ENCODE peak calls at places on chromosome 14, in six cellular contexts. X, V, I, S, T and Q are unnamed samples.

GRCh38 chr14:77120771-77121743 is 20.5 kb downstream of the ZDHHC22 start:
- DNase-seq in X (peak), V (no peak), I (peak), S (peak), T (no peak), Q (peak)

GRCh38 chr14:93023039-93023438 is 92.7 kb downstream of the ITPK1 start:
- DNase-seq in X (no peak), V (no peak), I (no peak), S (no peak), T (no peak), Q (no peak)

GRCh38 chr14:97719043-97719442 is 921.9 kb downstream of the VRK1 start:
- DNase-seq in X (no peak), V (no peak), I (no peak), S (no peak), T (no peak), Q (no peak)

GRCh38 chr14:68606644-68607043 is 186.2 kb downstream of the ZFP36L1 start:
- DNase-seq in X (no peak), V (no peak), I (no peak), S (no peak), T (no peak), Q (no peak)

GRCh38 chr14:98816718-98817117 is 455.3 kb downstream of the BCL11B start:
- DNase-seq in X (no peak), V (no peak), I (no peak), S (no peak), T (no peak), Q (no peak)

GRCh38 chr14:39318574-39318973 is 84.9 kb downstream of the MIA2 start:
- DNase-seq in X (no peak), V (no peak), I (no peak), S (no peak), T (no peak), Q (no peak)

GRCh38 chr14:63375772-63376171 is 57.0 kb upstream of the GPHB5 start:
- DNase-seq in X (no peak), V (no peak), I (no peak), S (no peak), T (no peak), Q (no peak)

GRCh38 chr14:76203086-76204001 is 51.6 kb downstream of the GPATCH2L start:
- DNase-seq in X (no peak), V (no peak), I (no peak), S (no peak), T (no peak), Q (no peak)

GRCh38 chr14:104109731-104110361 is 24.3 kb downstream of the ASPG start:
- DNase-seq in X (no peak), V (no peak), I (no peak), S (no peak), T (no peak), Q (no peak)

GRCh38 chr14:26017270-26017669 is 580.6 kb downstream of the NOVA1 start:
- DNase-seq in X (no peak), V (no peak), I (no peak), S (no peak), T (no peak), Q (no peak)

GRCh38 chr14:35159742-35160409 is 37.5 kb downstream of the PRORP start:
- DNase-seq in X (no peak), V (no peak), I (no peak), S (no peak), T (no peak), Q (no peak)

GRCh38 chr14:90019824-90020523 is 41.8 kb upstream of the KCNK13 start:
- DNase-seq in X (no peak), V (no peak), I (no peak), S (no peak), T (no peak), Q (no peak)